ENCODE peak calls at places on chromosomes 12 and 14, in seven cellular contexts. E, S, B, R, X, C and T are unnamed samples. For H3K4me1, the result is how much of the 10 kb centered on the place peaks cover.

GRCh38 chr14:60931206-60931605 is 49.7 kb downstream of the TRMT5 start:
- DNase-seq in R (no peak), X (no peak), B (no peak), C (no peak), S (no peak), E (no peak), T (no peak)

GRCh38 chr14:43369710-43370109 is 1137.4 kb downstream of the FSCB start:
- DNase-seq in C (no peak), B (no peak), S (no peak), X (no peak), R (no peak), E (no peak), T (no peak)

GRCh38 chr12:27615331-27615891 is 80.8 kb upstream of the REP15 start:
- DNase-seq in R (no peak), B (no peak), S (no peak), X (no peak), E (no peak), C (no peak), T (no peak)

GRCh38 chr12:25615119-25615518 is 62.0 kb upstream of the LMNTD1 start:
- DNase-seq in X (no peak), E (no peak), R (no peak), C (no peak), B (no peak), S (peak), T (peak)

GRCh38 chr12:53344824-53345485 is 8.8 kb upstream of the SP7 start:
- DNase-seq in C (peak), X (peak), R (peak), B (peak), E (peak), S (peak), T (no peak)

GRCh38 chr12:50181691-50182090 is 14.5 kb upstream of the CERS5 start:
- DNase-seq in S (no peak), B (no peak), R (no peak), C (no peak), E (no peak), X (no peak), T (no peak)

GRCh38 chr14:47189911-47190503 is 485.4 kb downstream of the MDGA2 start:
- DNase-seq in B (no peak), X (no peak), S (no peak), R (no peak), C (no peak), E (no peak), T (no peak)

GRCh38 chr14:101810897-101811620 is 49.5 kb downstream of the PPP2R5C start:
- DNase-seq in X (no peak), S (peak), C (no peak), R (no peak), B (no peak), E (no peak), T (peak)

GRCh38 chr14:52551696-52552062 is 626 bp downstream of the TXNDC16 start:
- DNase-seq in C (no peak), E (no peak), R (no peak), B (no peak), S (peak), X (no peak), T (no peak)

GRCh38 chr14:30053103-30053502 is 125.5 kb upstream of the PRKD1 start:
- DNase-seq in R (no peak), X (no peak), S (no peak), C (no peak), B (no peak), E (no peak), T (no peak)

GRCh38 chr12:88516811-88517210 is 63.5 kb downstream of the KITLG start:
- DNase-seq in X (no peak), S (no peak), C (no peak), E (no peak), B (no peak), R (no peak), T (no peak)

GRCh38 chr14:22563987-22564386 is 25.0 kb downstream of the DAD1 start:
- DNase-seq in B (no peak), R (no peak), X (no peak), C (no peak), S (no peak), E (no peak), T (no peak)

GRCh38 chr12:93964936-93965335 is 183.4 kb upstream of the PLXNC1 start:
- DNase-seq in E (no peak), X (no peak), B (no peak), S (no peak), C (no peak), R (no peak), T (no peak)

GRCh38 chr14:36619853-36620252 is 37.4 kb upstream of the NKX2-8 start:
- DNase-seq in X (no peak), C (no peak), S (no peak), R (no peak), B (no peak), E (no peak), T (no peak)

GRCh38 chr12:56930241-56930640 is 4.0 kb downstream of the SDR9C7 start:
- DNase-seq in R (no peak), S (no peak), X (no peak), C (no peak), B (no peak), E (no peak), T (no peak)
- H3K4me1 ChIP-seq in R (under half), S (under half), X (under half), C (under half), B (under half), E (under half), T (under half)

DNA sequence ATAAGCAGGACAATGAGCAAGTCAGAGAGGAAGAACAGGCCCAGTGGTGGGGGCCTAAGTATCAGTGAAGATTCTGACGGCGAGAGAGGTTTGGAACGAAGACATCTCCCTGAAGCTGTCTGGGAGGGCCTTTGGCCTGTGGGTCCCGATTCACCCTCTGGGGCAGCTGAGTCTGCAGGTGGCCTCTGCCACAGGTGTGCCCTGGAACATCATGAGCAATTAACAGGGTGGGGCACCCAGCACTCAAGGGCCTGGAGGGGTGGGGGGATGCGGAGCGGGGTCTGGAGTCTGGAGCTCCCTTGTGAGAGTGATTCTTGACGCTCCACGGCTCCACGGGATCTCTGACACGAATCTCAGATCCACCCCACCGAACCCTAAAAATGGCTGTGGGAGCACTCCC is 8.3 kb downstream of the ITPK1 start:
- DNase-seq in R (no peak), C (no peak), S (no peak), X (no peak), B (no peak), E (no peak), T (no peak)
- H3K4me1 ChIP-seq in R (under half), C (under half), S (under half), X (under half), B (under half), E (under half), T (half or more)

GRCh38 chr14:53670701-53671100 is 285.9 kb downstream of the BMP4 start:
- DNase-seq in B (no peak), C (no peak), S (no peak), R (no peak), X (no peak), E (no peak), T (no peak)

GRCh38 chr14:53663709-53664108 is 292.9 kb downstream of the BMP4 start:
- DNase-seq in C (peak), S (peak), E (no peak), R (no peak), B (no peak), X (no peak), T (no peak)

GRCh38 chr14:53668861-53669260 is 287.8 kb downstream of the BMP4 start:
- DNase-seq in E (no peak), C (no peak), X (no peak), S (no peak), B (no peak), R (no peak), T (no peak)
- H3K4me1 ChIP-seq in E (under half), C (under half), X (under half), S (under half), B (under half), R (under half), T (under half)

GRCh38 chr12:55831407-55831880 is 2.1 kb upstream of the DNAJC14 start:
- DNase-seq in X (no peak), E (no peak), R (no peak), S (no peak), B (no peak), C (no peak), T (no peak)

GRCh38 chr12:55828357-55828756 is 1.0 kb downstream of the DNAJC14 start:
- DNase-seq in C (no peak), X (no peak), E (no peak), S (no peak), R (no peak), B (no peak), T (no peak)

GRCh38 chr12:55833056-55833455 is 3.7 kb upstream of the DNAJC14 start:
- DNase-seq in R (no peak), X (no peak), B (no peak), S (no peak), E (no peak), C (no peak), T (no peak)

GRCh38 chr12:55829967-55830600 is 697 bp upstream of the DNAJC14 start:
- DNase-seq in C (peak), B (no peak), X (peak), E (peak), R (peak), S (peak), T (peak)

GRCh38 chr12:55830601-55831406 is 1.4 kb upstream of the DNAJC14 start:
- DNase-seq in B (peak), R (peak), S (peak), X (peak), C (peak), E (peak), T (peak)
- H3K4me1 ChIP-seq in B (under half), R (under half), S (under half), X (half or more), C (under half), E (under half), T (under half)

GRCh38 chr14:69696633-69697557 is 70.0 kb upstream of the SRSF5 start:
- DNase-seq in E (no peak), B (no peak), X (no peak), S (no peak), C (no peak), R (peak), T (no peak)

GRCh38 chr14:69700609-69701008 is 66.3 kb upstream of the SRSF5 start:
- DNase-seq in B (no peak), E (no peak), S (no peak), R (no peak), X (no peak), C (no peak), T (no peak)

GRCh38 chr14:69695664-69696527 is 71.0 kb upstream of the SRSF5 start:
- DNase-seq in B (no peak), R (peak), E (no peak), S (peak), C (no peak), X (peak), T (no peak)

GRCh38 chr14:69699743-69700309 is 67.1 kb upstream of the SRSF5 start:
- DNase-seq in E (no peak), S (no peak), B (no peak), R (peak), C (no peak), X (peak), T (no peak)

DNA sequence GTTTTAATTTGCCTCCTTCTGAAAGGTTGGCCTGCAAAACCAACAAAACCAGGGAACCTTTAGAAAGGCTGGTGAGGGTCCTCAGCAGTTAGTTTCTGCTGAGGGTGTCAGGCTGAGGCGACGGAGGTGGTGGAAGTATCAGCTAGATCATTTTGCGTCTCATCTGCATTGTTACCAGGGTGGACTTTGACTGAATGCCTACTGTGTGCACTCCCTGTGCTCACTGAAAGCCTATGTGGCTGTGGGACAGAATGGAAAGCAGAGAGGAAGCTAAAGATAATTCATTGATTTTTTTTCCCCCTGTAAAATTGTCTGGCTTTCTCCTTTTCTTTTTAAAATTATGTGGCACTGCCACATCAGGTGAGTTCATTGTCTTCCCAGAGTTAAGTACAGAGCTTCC is 68.4 kb upstream of the SRSF5 start:
- DNase-seq in R (no peak), S (no peak), C (no peak), X (no peak), E (no peak), B (no peak), T (no peak)
- H3K4me1 ChIP-seq in R (half or more), S (under half), C (half or more), X (half or more), E (half or more), B (half or more), T (under half)

DNA sequence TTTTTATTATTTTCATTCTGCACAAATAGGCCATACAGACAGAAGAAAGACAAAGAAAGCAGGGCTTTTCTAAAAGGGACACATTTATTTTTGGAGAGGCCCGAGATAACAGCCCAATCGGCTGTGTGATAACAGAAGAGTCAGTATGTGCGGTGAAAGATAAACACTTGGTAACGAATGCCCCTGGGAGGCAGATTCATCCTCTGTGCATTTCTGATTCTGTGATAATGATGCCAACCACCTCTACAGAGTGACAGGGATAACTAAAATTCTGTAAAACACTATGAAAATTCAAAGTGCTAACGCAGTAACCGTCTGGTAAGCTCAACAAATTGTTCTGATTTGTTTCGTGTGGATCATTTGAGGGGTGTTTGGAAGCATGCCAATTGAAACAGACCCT is 76.4 kb downstream of the ESR2 start:
- DNase-seq in C (no peak), R (no peak), X (no peak), E (no peak), S (no peak), B (no peak), T (no peak)
- H3K4me1 ChIP-seq in C (under half), R (under half), X (half or more), E (under half), S (under half), B (under half), T (under half)

DNA sequence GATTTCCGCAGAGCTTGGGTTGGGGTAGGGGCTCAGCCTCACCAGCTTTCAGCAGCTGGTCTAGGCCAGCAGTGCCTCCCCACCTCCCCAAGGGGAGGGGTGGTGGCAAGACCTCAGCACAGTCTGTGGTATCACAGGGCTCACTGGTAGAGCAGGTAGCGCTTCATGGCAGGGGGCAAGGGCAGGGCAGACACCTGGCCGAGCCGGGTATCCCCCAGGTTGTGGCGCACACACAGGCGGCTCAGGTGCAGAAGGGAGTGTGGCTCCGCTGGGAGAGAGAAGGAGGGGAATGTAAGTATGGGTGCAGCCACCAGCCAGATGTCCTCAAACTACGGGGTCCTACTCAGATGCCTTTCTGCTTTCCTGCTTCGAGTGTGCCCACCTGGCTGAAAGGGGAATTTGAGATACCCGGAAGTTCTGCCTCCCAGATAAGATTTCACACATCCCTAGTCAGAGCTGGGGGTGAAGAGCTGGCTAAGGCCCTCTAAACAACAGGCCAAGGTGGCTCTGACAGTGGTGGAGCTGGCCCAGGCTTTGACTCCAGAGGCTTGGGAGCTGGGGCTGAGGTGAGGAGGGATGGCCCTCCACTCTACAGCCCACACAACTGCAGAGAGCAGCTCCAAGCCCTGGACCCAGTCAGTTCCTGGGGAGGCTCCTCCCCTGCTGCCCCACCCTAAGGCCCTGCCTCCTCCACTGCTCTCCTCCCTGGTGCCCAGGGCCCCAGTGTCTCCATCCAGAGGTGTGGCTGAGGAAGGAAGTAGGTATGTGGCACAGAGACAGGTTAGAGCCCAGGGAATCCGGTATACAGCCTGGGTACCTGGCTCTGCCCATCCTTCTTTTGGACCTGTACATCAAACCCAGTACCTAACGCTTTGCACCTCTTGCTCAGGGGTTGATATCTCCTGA is 1.8 kb downstream of the SPSB2 start:
- DNase-seq in S (no peak), E (peak), B (peak), R (no peak), C (no peak), X (no peak), T (peak)
- H3K4me1 ChIP-seq in S (under half), E (under half), B (under half), R (under half), C (under half), X (under half), T (under half)

GRCh38 chr12:121780429-121780828 is 13.1 kb downstream of the RHOF start:
- DNase-seq in S (no peak), R (no peak), B (no peak), E (no peak), C (no peak), X (no peak), T (no peak)
- H3K4me1 ChIP-seq in S (under half), R (under half), B (half or more), E (under half), C (under half), X (under half), T (under half)

DNA sequence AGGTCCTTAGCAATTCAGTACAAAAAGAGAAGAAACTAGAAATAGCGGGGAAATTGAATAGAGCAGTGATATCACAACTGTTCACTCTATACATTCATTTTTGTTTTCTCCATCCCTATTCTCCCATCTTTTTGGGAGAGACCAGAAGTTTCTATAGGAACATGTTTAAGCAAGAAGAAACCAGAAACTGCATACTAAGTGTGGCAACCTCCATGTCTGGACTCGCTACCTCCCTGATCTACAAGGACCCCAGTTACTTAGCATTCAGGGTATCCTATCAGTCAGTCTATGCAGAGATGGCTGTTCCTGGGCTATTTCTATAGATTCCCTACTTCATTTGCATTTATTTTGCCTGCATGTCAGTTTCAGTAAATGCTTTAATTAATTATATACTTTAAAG is 178.6 kb downstream of the PHLDA1 start:
- DNase-seq in B (no peak), R (no peak), X (no peak), E (no peak), C (no peak), S (no peak), T (no peak)
- H3K4me1 ChIP-seq in B (under half), R (under half), X (under half), E (under half), C (under half), S (under half), T (under half)

DNA sequence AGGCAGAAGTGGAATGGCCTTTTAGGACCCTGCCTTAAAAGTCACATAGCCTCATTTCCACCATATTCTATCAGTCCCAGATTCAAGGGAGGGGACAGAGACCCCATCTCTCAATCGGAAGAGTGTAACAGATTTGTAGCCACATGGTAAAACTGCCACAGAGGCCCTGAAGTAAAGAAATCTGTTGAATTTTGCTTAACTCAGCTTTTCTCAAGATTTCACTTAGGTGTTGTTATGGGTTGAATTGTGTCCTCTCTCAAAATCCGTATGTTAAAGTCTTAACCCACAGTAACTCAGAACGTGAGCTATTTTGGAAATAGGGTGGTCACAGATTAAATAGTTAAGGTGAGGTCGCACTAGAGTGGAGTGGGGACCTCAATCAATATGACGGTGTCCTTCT is 22.6 kb upstream of the CCDC60 start:
- DNase-seq in B (no peak), S (no peak), X (no peak), E (no peak), R (no peak), C (no peak), T (no peak)
- H3K4me1 ChIP-seq in B (under half), S (under half), X (under half), E (under half), R (under half), C (under half), T (under half)